ENCODE peak calls at places on chromosomes 1 and 21, in eight cellular contexts. G, I, T, W, Y, S, N and F are unnamed samples.

GRCh38 chr21:46003575-46004007 is 22.0 kb downstream of the COL6A1 start:
- DNase-seq in G (no peak), I (no peak), T (no peak), W (peak), Y (peak), S (no peak), N (no peak), F (no peak)

GRCh38 chr1:203362561-203363055 is 11.7 kb upstream of the FMOD start:
- DNase-seq in G (no peak), I (peak), T (no peak), W (no peak), Y (no peak), S (no peak), N (no peak), F (no peak)

GRCh38 chr1:169100208-169100882 is 6.1 kb upstream of the ATP1B1 start:
- DNase-seq in G (no peak), I (no peak), T (peak), W (no peak), Y (no peak), S (no peak), N (no peak), F (no peak)

GRCh38 chr1:233668146-233668724 is 54.3 kb downstream of the KCNK1 start:
- DNase-seq in G (no peak), I (peak), T (no peak), W (no peak), Y (no peak), S (no peak), N (peak), F (peak)

GRCh38 chr1:84253891-84254290 is 47.6 kb upstream of the SAMD13 start:
- DNase-seq in G (peak), I (peak), T (peak), W (no peak), Y (peak), S (peak), N (peak), F (peak)

GRCh38 chr21:29716753-29717152 is 223.0 kb downstream of the GRIK1 start:
- DNase-seq in G (no peak), I (no peak), T (no peak), W (no peak), Y (no peak), S (no peak), N (no peak), F (no peak)

GRCh38 chr1:74065081-74065480 is 132.9 kb downstream of the LRRIQ3 start:
- DNase-seq in G (no peak), I (no peak), T (no peak), W (no peak), Y (no peak), S (no peak), N (no peak), F (no peak)

GRCh38 chr1:1325288-1326074 is 879 bp downstream of the CPTP start:
- DNase-seq in G (peak), I (no peak), T (peak), W (no peak), Y (peak), S (peak), N (no peak), F (no peak)

GRCh38 chr1:24551910-24552571 is 3.8 kb upstream of the NCMAP start:
- DNase-seq in G (no peak), I (peak), T (no peak), W (no peak), Y (no peak), S (no peak), N (no peak), F (peak)

GRCh38 chr1:234214129-234214910 is 158.9 kb upstream of the COA6 start:
- DNase-seq in G (no peak), I (peak), T (peak), W (no peak), Y (peak), S (peak), N (no peak), F (no peak)

GRCh38 chr1:9690440-9691107 is 39.0 kb downstream of the PIK3CD start:
- DNase-seq in G (no peak), I (no peak), T (no peak), W (no peak), Y (no peak), S (no peak), N (no peak), F (no peak)

GRCh38 chr1:163912491-163912890 is 590.7 kb downstream of the NUF2 start:
- DNase-seq in G (no peak), I (peak), T (no peak), W (no peak), Y (no peak), S (no peak), N (peak), F (no peak)

GRCh38 chr1:207861442-207862177 is 49.3 kb downstream of the CD34 start:
- DNase-seq in G (no peak), I (peak), T (no peak), W (peak), Y (no peak), S (no peak), N (no peak), F (no peak)

GRCh38 chr21:45880097-45881068 is 101.2 kb upstream of the COL6A1 start:
- DNase-seq in G (no peak), I (peak), T (peak), W (peak), Y (peak), S (no peak), N (peak), F (peak)

GRCh38 chr21:36209626-36210171 is 53.1 kb downstream of the DOP1B start:
- DNase-seq in G (peak), I (peak), T (peak), W (peak), Y (no peak), S (no peak), N (peak), F (peak)

GRCh38 chr1:10663668-10664035 is 132.8 kb downstream of the CASZ1 start:
- DNase-seq in G (no peak), I (peak), T (peak), W (no peak), Y (peak), S (peak), N (no peak), F (no peak)

GRCh38 chr1:245131026-245131393 is 23.8 kb upstream of the KIF26B start:
- DNase-seq in G (no peak), I (no peak), T (no peak), W (no peak), Y (no peak), S (no peak), N (no peak), F (no peak)

GRCh38 chr21:25834376-25834775 is 99.6 kb downstream of the GABPA start:
- DNase-seq in G (no peak), I (no peak), T (no peak), W (no peak), Y (no peak), S (no peak), N (no peak), F (no peak)

GRCh38 chr1:95169544-95169943 is 52.4 kb downstream of the TLCD4 start:
- DNase-seq in G (peak), I (no peak), T (no peak), W (no peak), Y (no peak), S (no peak), N (no peak), F (no peak)

GRCh38 chr1:1858382-1859086 is 32.4 kb downstream of the GNB1 start:
- DNase-seq in G (no peak), I (peak), T (peak), W (no peak), Y (peak), S (peak), N (peak), F (peak)

GRCh38 chr1:61968869-61969268 is 225.8 kb upstream of the L1TD1 start:
- DNase-seq in G (no peak), I (no peak), T (no peak), W (no peak), Y (no peak), S (no peak), N (no peak), F (no peak)

GRCh38 chr21:38997051-38997450 is 186.2 kb downstream of the PSMG1 start:
- DNase-seq in G (no peak), I (no peak), T (no peak), W (no peak), Y (no peak), S (no peak), N (no peak), F (no peak)

GRCh38 chr1:119647734-119648619 is at the start of gene ZNF697:
- DNase-seq in G (peak), I (peak), T (peak), W (peak), Y (peak), S (peak), N (peak), F (peak)

GRCh38 chr21:35084869-35085268 is 35.8 kb upstream of the RUNX1 start:
- DNase-seq in G (peak), I (peak), T (no peak), W (no peak), Y (no peak), S (no peak), N (peak), F (peak)

DNA sequence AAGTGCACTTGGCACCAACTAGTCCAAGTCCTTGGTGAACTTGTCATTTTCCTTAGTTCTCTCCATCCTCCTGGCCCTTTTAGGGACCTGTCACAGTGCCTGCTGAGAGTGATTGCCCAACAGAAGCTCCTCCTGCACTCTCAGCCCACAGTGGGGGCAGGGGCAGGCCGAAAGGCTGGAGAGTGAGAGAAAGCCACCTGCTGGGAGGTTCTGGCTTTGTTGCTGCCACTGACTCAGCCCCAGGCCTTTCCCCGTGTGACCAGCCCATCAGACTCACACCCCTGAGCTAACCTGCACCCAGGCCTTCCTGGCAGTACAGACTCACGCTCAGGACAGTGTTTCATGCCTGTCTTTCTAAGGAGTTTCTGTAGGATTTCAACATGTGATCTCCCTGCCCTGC is 17.1 kb upstream of the PROK1 start:
- DNase-seq in G (peak), I (peak), T (peak), W (no peak), Y (no peak), S (peak), N (peak), F (peak)
- TF ChIP-seq CTCF in G (peak), I (no peak), T (no peak), W (no peak), Y (no peak), S (peak), N (peak), F (peak)

GRCh38 chr1:206691604-206692003 is 6.9 kb downstream of the MAPKAPK2 start:
- DNase-seq in G (no peak), I (no peak), T (peak), W (no peak), Y (peak), S (no peak), N (no peak), F (peak)
- H3K4me3 ChIP-seq in G (no peak), I (no peak), T (no peak), W (no peak), Y (no peak), S (peak), N (no peak), F (no peak)

DNA sequence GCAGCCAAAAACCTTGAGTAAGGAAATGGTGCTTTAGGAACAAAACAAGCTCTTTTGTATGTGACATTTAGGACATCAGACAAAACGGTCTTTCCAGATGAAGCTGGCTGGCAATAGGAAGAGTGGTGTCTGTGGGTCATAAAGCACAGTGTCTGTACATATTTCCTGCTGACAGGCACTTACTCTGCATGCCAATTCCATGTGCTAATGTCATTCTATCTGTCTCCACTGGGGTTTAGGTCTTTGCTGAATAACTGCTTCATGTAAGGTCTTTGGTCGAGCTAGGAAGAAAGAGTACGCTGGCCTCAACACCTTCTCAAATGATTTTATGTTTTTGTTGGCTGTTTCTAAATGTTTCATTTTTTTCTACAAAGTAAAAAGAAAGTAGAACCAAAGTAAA is 163.5 kb downstream of the BRINP2 start:
- DNase-seq in G (no peak), I (no peak), T (no peak), W (no peak), Y (no peak), S (no peak), N (no peak), F (no peak)
- TF ChIP-seq CTCF in G (no peak), I (no peak), T (no peak), W (no peak), Y (no peak), S (peak), N (peak), F (no peak)

DNA sequence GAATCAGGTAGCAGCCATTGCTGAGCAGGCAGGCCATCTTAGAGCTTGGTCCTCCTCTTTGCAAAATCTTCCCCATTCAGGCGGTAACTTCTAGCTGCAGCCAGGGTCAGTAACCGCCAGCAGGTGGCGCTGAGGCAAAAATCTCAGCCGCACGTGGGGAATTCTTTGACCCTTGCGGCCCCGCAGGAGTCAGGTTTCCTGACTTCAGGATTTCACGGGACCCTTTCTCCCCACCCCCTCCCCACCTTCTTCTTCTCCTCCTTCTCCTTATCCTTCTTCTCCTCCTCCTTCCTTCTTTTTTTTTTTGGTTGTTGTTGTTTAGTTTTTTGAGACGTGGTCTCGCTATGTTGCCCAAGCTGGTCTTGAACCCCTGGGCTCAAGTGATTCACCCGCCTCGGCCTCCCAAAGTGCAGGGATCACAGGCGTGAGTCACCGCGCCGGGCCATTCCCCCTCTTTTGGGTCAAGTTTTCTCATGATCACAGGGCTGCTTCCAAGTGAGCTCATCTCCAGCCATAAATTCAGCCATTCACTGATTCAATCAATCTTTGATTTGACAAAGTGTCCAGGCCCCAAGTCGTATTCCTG is 33.4 kb upstream of the TENT5B start:
- DNase-seq in G (no peak), I (peak), T (peak), W (peak), Y (peak), S (peak), N (peak), F (peak)
- H3K4me3 ChIP-seq in G (no peak), I (no peak), T (no peak), W (no peak), Y (no peak), S (no peak), N (no peak), F (no peak)

GRCh38 chr1:18365099-18365705 is 115.5 kb upstream of the KLHDC7A start:
- DNase-seq in G (no peak), I (no peak), T (no peak), W (no peak), Y (no peak), S (no peak), N (no peak), F (no peak)
- TF ChIP-seq CTCF in G (no peak), I (no peak), T (no peak), W (no peak), Y (no peak), S (no peak), N (no peak), F (no peak)